ENCODE peak calls at places on chromosomes 7 and 10, in eight cellular contexts. K is HEK293T; Z is stimulated activated CD8-positive, alpha-beta memory T cell treated with anti-CD3 and anti-CD28 coated beads, Interleukin-2, amount 100 ng/mL, for 1 hour; D is COR-L47; X is AG04450; B is CD8-positive, alpha-beta T cell; P is ACHN; C is NCI-H1930. N is an unnamed sample.
A peak's percentile ranks its signal among the peaks of the same experiment; 100 is the strongest.

GRCh38 chr7:16071246-16071857 is 350.0 kb downstream of the CRPPA start:
- DNase-seq in K (peak; percentile 53), Z (no peak), D (peak; percentile 43), X (peak; percentile 41), B (no peak), P (peak; percentile 82), C (peak; percentile 53), N (peak; percentile 57)

GRCh38 chr10:63392224-63392623 is 73.6 kb downstream of the JMJD1C start:
- DNase-seq in K (no peak), Z (no peak), D (no peak), X (no peak), B (no peak), P (no peak), C (no peak), N (no peak)

GRCh38 chr10:100356067-100357017 is 9.3 kb downstream of the SCD start:
- DNase-seq in K (no peak), Z (no peak), D (no peak), X (no peak), B (no peak), P (no peak), C (no peak), N (no peak)

GRCh38 chr10:32349968-32350738 is 3.2 kb upstream of the EPC1 start:
- DNase-seq in K (no peak), Z (no peak), D (no peak), X (no peak), B (no peak), P (no peak), C (no peak), N (no peak)

GRCh38 chr10:14146005-14146404 is 184.7 kb downstream of the FRMD4A start:
- DNase-seq in K (no peak), Z (no peak), D (no peak), X (peak; percentile 74), B (no peak), P (no peak), C (no peak), N (no peak)

GRCh38 chr7:134890246-134891240 is 95.8 kb upstream of the AGBL3 start:
- DNase-seq in K (no peak), Z (no peak), D (peak; percentile 88), X (no peak), B (no peak), P (no peak), C (no peak), N (no peak)

GRCh38 chr7:93817561-93817960 is 73.0 kb downstream of the TFPI2 start:
- DNase-seq in K (no peak), Z (no peak), D (no peak), X (no peak), B (no peak), P (no peak), C (no peak), N (no peak)

GRCh38 chr7:158348446-158348845 is 239.2 kb downstream of the PTPRN2 start:
- DNase-seq in K (no peak), Z (no peak), D (no peak), X (no peak), B (no peak), P (no peak), C (no peak), N (no peak)

GRCh38 chr7:128124786-128125185 is 93.5 kb upstream of the LRRC4 start:
- DNase-seq in K (no peak), Z (no peak), D (no peak), X (no peak), B (no peak), P (no peak), C (no peak), N (no peak)

GRCh38 chr7:106064836-106065559 is 47.1 kb downstream of the SYPL1 start:
- DNase-seq in K (no peak), Z (no peak), D (peak; percentile 61), X (peak; percentile 70), B (no peak), P (peak; percentile 100), C (no peak), N (peak; percentile 94)

GRCh38 chr10:132918617-132919373 is 23.6 kb downstream of the CFAP46 start:
- DNase-seq in K (no peak), Z (no peak), D (peak; percentile 26), X (no peak), B (no peak), P (no peak), C (no peak), N (no peak)

GRCh38 chr7:135270577-135271254 is 37.1 kb downstream of the STRA8 start:
- DNase-seq in K (no peak), Z (no peak), D (no peak), X (no peak), B (no peak), P (no peak), C (no peak), N (no peak)

GRCh38 chr7:94003446-94004023 is 620 bp downstream of the BET1 start:
- DNase-seq in K (peak; percentile 42), Z (no peak), D (no peak), X (no peak), B (no peak), P (peak; percentile 48), C (no peak), N (peak; percentile 27)

GRCh38 chr10:62749104-62749683 is 55.3 kb upstream of the ADO start:
- DNase-seq in K (no peak), Z (no peak), D (no peak), X (no peak), B (no peak), P (no peak), C (no peak), N (no peak)

GRCh38 chr10:16521311-16522016 is at the start of gene C1QL3:
- DNase-seq in K (no peak), Z (no peak), D (no peak), X (no peak), B (no peak), P (peak; percentile 27), C (no peak), N (no peak)

GRCh38 chr10:16965242-16965620 is 148.0 kb upstream of the RSU1 start:
- DNase-seq in K (no peak), Z (no peak), D (no peak), X (no peak), B (no peak), P (no peak), C (no peak), N (no peak)

GRCh38 chr7:151875862-151876111 is 1.1 kb downstream of the PRKAG2 start:
- DNase-seq in K (no peak), Z (no peak), D (no peak), X (no peak), B (no peak), P (no peak), C (no peak), N (no peak)

GRCh38 chr7:13742719-13743640 is 246.5 kb downstream of the ETV1 start:
- DNase-seq in K (peak; percentile 24), Z (no peak), D (peak; percentile 45), X (peak; percentile 20), B (no peak), P (peak; percentile 54), C (no peak), N (peak; percentile 23)

GRCh38 chr7:106071356-106071998 is 40.6 kb downstream of the SYPL1 start:
- DNase-seq in K (no peak), Z (no peak), D (no peak), X (no peak), B (peak; percentile 42), P (no peak), C (no peak), N (peak; percentile 38)

GRCh38 chr10:1345368-1345767 is 289.2 kb downstream of the WDR37 start:
- DNase-seq in K (no peak), Z (no peak), D (no peak), X (no peak), B (no peak), P (no peak), C (no peak), N (no peak)

GRCh38 chr10:127117125-127117524 is 79.3 kb downstream of the INSYN2A start:
- DNase-seq in K (peak; percentile 59), Z (no peak), D (no peak), X (peak; percentile 13), B (peak; percentile 28), P (peak; percentile 66), C (no peak), N (peak; percentile 26)

GRCh38 chr10:133100186-133100585 is 12.5 kb downstream of the ADGRA1 start:
- DNase-seq in K (no peak), Z (no peak), D (no peak), X (no peak), B (no peak), P (no peak), C (no peak), N (no peak)